ENCODE peak calls at places on chromosomes 11 and 22, in seven cellular contexts. One of them, this sample, is unnamed.

GRCh38 chr22:48900327-48900597 is 927.4 kb downstream of the BRD1 start:
- DNase-seq in GM12891: no peak
- DNase-seq in body of pancreas: no peak
- DNase-seq in HCT116: no peak
- DNase-seq in right lobe of liver: no peak
- DNase-seq in ovary: no peak
- DNase-seq in A549: no peak
- DNase-seq in this sample: no peak

GRCh38 chr22:17237031-17237668 is 17.9 kb upstream of the ADA2 start:
- DNase-seq in GM12891: peak
- DNase-seq in body of pancreas: no peak
- DNase-seq in HCT116: no peak
- DNase-seq in right lobe of liver: no peak
- DNase-seq in ovary: no peak
- DNase-seq in A549: no peak
- DNase-seq in this sample: no peak

GRCh38 chr11:8271106-8271886 is 7.6 kb upstream of the LMO1 start:
- DNase-seq in GM12891: no peak
- DNase-seq in body of pancreas: peak
- DNase-seq in HCT116: no peak
- DNase-seq in right lobe of liver: no peak
- DNase-seq in ovary: no peak
- DNase-seq in A549: no peak
- DNase-seq in this sample: no peak

GRCh38 chr11:16977136-16978020 is 36.8 kb downstream of the PLEKHA7 start:
- DNase-seq in GM12891: no peak
- DNase-seq in body of pancreas: no peak
- DNase-seq in HCT116: no peak
- DNase-seq in right lobe of liver: no peak
- DNase-seq in ovary: no peak
- DNase-seq in A549: no peak
- DNase-seq in this sample: no peak

GRCh38 chr11:63511349-63511748 is 5.5 kb downstream of the LGALS12 start:
- DNase-seq in GM12891: no peak
- DNase-seq in body of pancreas: no peak
- DNase-seq in HCT116: no peak
- DNase-seq in right lobe of liver: peak
- DNase-seq in ovary: no peak
- DNase-seq in A549: no peak
- DNase-seq in this sample: no peak

GRCh38 chr22:28911777-28912669 is 28.7 kb downstream of the ZNRF3 start:
- DNase-seq in GM12891: no peak
- DNase-seq in body of pancreas: peak
- DNase-seq in HCT116: no peak
- DNase-seq in right lobe of liver: no peak
- DNase-seq in ovary: no peak
- DNase-seq in A549: peak
- DNase-seq in this sample: no peak

GRCh38 chr11:113773416-113774173 is at the start of gene ZW10:
- DNase-seq in GM12891: peak
- DNase-seq in body of pancreas: peak
- DNase-seq in HCT116: peak
- DNase-seq in right lobe of liver: peak
- DNase-seq in ovary: peak
- DNase-seq in A549: peak
- DNase-seq in this sample: peak

GRCh38 chr11:18567081-18567480 is 21.5 kb downstream of the UEVLD start:
- DNase-seq in GM12891: no peak
- DNase-seq in body of pancreas: no peak
- DNase-seq in HCT116: no peak
- DNase-seq in right lobe of liver: no peak
- DNase-seq in ovary: no peak
- DNase-seq in A549: no peak
- DNase-seq in this sample: no peak

GRCh38 chr22:27377501-27377900 is 424.1 kb downstream of the MN1 start:
- DNase-seq in GM12891: no peak
- DNase-seq in body of pancreas: peak
- DNase-seq in HCT116: no peak
- DNase-seq in right lobe of liver: no peak
- DNase-seq in ovary: no peak
- DNase-seq in A549: no peak
- DNase-seq in this sample: no peak

GRCh38 chr22:28989035-28989464 is 72.6 kb downstream of the C22orf31 start:
- DNase-seq in GM12891: no peak
- DNase-seq in body of pancreas: no peak
- DNase-seq in HCT116: no peak
- DNase-seq in right lobe of liver: no peak
- DNase-seq in ovary: no peak
- DNase-seq in A549: no peak
- DNase-seq in this sample: no peak

GRCh38 chr22:49026476-49027121 is 801.1 kb downstream of the BRD1 start:
- DNase-seq in GM12891: no peak
- DNase-seq in body of pancreas: no peak
- DNase-seq in HCT116: no peak
- DNase-seq in right lobe of liver: no peak
- DNase-seq in ovary: no peak
- DNase-seq in A549: peak
- DNase-seq in this sample: no peak

GRCh38 chr22:38996105-38996504 is 14.0 kb downstream of the APOBEC3B start:
- DNase-seq in GM12891: no peak
- DNase-seq in body of pancreas: no peak
- DNase-seq in HCT116: no peak
- DNase-seq in right lobe of liver: no peak
- DNase-seq in ovary: no peak
- DNase-seq in A549: no peak
- DNase-seq in this sample: no peak

GRCh38 chr11:60974726-60975125 is 3.2 kb downstream of the CD6 start:
- DNase-seq in GM12891: no peak
- DNase-seq in body of pancreas: no peak
- DNase-seq in HCT116: no peak
- DNase-seq in right lobe of liver: no peak
- DNase-seq in ovary: no peak
- DNase-seq in A549: no peak
- DNase-seq in this sample: no peak

GRCh38 chr11:45075952-45076351 is 70.5 kb upstream of the PRDM11 start:
- DNase-seq in GM12891: no peak
- DNase-seq in body of pancreas: peak
- DNase-seq in HCT116: no peak
- DNase-seq in right lobe of liver: no peak
- DNase-seq in ovary: no peak
- DNase-seq in A549: no peak
- DNase-seq in this sample: no peak

GRCh38 chr11:59800390-59801037 is 10.1 kb downstream of the MRPL16 start:
- DNase-seq in GM12891: no peak
- DNase-seq in body of pancreas: no peak
- DNase-seq in HCT116: no peak
- DNase-seq in right lobe of liver: no peak
- DNase-seq in ovary: no peak
- DNase-seq in A549: no peak
- DNase-seq in this sample: no peak

GRCh38 chr11:129639300-129639699 is 176.3 kb upstream of the TMEM45B start:
- DNase-seq in GM12891: no peak
- DNase-seq in body of pancreas: no peak
- DNase-seq in HCT116: peak
- DNase-seq in right lobe of liver: no peak
- DNase-seq in ovary: no peak
- DNase-seq in A549: peak
- DNase-seq in this sample: no peak

GRCh38 chr11:106208795-106209194 is 131.3 kb downstream of the AASDHPPT start:
- DNase-seq in GM12891: no peak
- DNase-seq in body of pancreas: peak
- DNase-seq in HCT116: no peak
- DNase-seq in right lobe of liver: no peak
- DNase-seq in ovary: no peak
- DNase-seq in A549: no peak
- DNase-seq in this sample: no peak

GRCh38 chr11:46326813-46327416 is 20.3 kb upstream of the DGKZ start:
- DNase-seq in GM12891: no peak
- DNase-seq in body of pancreas: no peak
- DNase-seq in HCT116: no peak
- DNase-seq in right lobe of liver: no peak
- DNase-seq in ovary: no peak
- DNase-seq in A549: no peak
- DNase-seq in this sample: no peak

GRCh38 chr11:96154802-96155520 is 188.0 kb downstream of the MAML2 start:
- DNase-seq in GM12891: no peak
- DNase-seq in body of pancreas: no peak
- DNase-seq in HCT116: no peak
- DNase-seq in right lobe of liver: no peak
- DNase-seq in ovary: no peak
- DNase-seq in A549: peak
- DNase-seq in this sample: no peak

GRCh38 chr11:32561835-32562234 is 21.8 kb upstream of the EIF3M start:
- DNase-seq in GM12891: no peak
- DNase-seq in body of pancreas: no peak
- DNase-seq in HCT116: no peak
- DNase-seq in right lobe of liver: no peak
- DNase-seq in ovary: no peak
- DNase-seq in A549: no peak
- DNase-seq in this sample: no peak

GRCh38 chr11:107565219-107565937 is at the start of gene ALKBH8:
- DNase-seq in GM12891: peak
- DNase-seq in body of pancreas: peak
- DNase-seq in HCT116: no peak
- DNase-seq in right lobe of liver: peak
- DNase-seq in ovary: peak
- DNase-seq in A549: peak
- DNase-seq in this sample: peak

GRCh38 chr11:67113231-67113721 is 5.8 kb upstream of the KDM2A start:
- DNase-seq in GM12891: peak
- DNase-seq in body of pancreas: no peak
- DNase-seq in HCT116: no peak
- DNase-seq in right lobe of liver: no peak
- DNase-seq in ovary: no peak
- DNase-seq in A549: no peak
- DNase-seq in this sample: no peak

GRCh38 chr11:68976563-68976962 is 4.2 kb downstream of the MRGPRD start:
- DNase-seq in GM12891: no peak
- DNase-seq in body of pancreas: no peak
- DNase-seq in HCT116: no peak
- DNase-seq in right lobe of liver: no peak
- DNase-seq in ovary: no peak
- DNase-seq in A549: no peak
- DNase-seq in this sample: no peak

GRCh38 chr11:72787262-72788104 is 6.4 kb downstream of the STARD10 start:
- DNase-seq in GM12891: peak
- DNase-seq in body of pancreas: peak
- DNase-seq in HCT116: no peak
- DNase-seq in right lobe of liver: peak
- DNase-seq in ovary: no peak
- DNase-seq in A549: no peak
- DNase-seq in this sample: peak
- TF ChIP-seq POLR2A in GM12891: no peak
- TF ChIP-seq POLR2A in body of pancreas: peak
- TF ChIP-seq POLR2A in HCT116: peak
- TF ChIP-seq POLR2A in right lobe of liver: peak
- TF ChIP-seq POLR2A in ovary: no peak
- TF ChIP-seq POLR2A in A549: no peak
- TF ChIP-seq POLR2A in this sample: no peak

GRCh38 chr22:41587347-41587723 is 2.3 kb downstream of the PMM1 start:
- DNase-seq in GM12891: no peak
- DNase-seq in body of pancreas: no peak
- DNase-seq in HCT116: no peak
- DNase-seq in right lobe of liver: no peak
- DNase-seq in ovary: no peak
- DNase-seq in A549: no peak
- DNase-seq in this sample: no peak

GRCh38 chr22:41585898-41586297 is 3.7 kb downstream of the PMM1 start:
- DNase-seq in GM12891: no peak
- DNase-seq in body of pancreas: no peak
- DNase-seq in HCT116: no peak
- DNase-seq in right lobe of liver: no peak
- DNase-seq in ovary: no peak
- DNase-seq in A549: no peak
- DNase-seq in this sample: no peak

GRCh38 chr22:41584881-41585280 is 4.8 kb downstream of the PMM1 start:
- DNase-seq in GM12891: no peak
- DNase-seq in body of pancreas: no peak
- DNase-seq in HCT116: no peak
- DNase-seq in right lobe of liver: no peak
- DNase-seq in ovary: no peak
- DNase-seq in A549: no peak
- DNase-seq in this sample: no peak

GRCh38 chr22:41589260-41589600 is 410 bp downstream of the PMM1 start:
- DNase-seq in GM12891: no peak
- DNase-seq in body of pancreas: peak
- DNase-seq in HCT116: no peak
- DNase-seq in right lobe of liver: no peak
- DNase-seq in ovary: peak
- DNase-seq in A549: no peak
- DNase-seq in this sample: peak

DNA sequence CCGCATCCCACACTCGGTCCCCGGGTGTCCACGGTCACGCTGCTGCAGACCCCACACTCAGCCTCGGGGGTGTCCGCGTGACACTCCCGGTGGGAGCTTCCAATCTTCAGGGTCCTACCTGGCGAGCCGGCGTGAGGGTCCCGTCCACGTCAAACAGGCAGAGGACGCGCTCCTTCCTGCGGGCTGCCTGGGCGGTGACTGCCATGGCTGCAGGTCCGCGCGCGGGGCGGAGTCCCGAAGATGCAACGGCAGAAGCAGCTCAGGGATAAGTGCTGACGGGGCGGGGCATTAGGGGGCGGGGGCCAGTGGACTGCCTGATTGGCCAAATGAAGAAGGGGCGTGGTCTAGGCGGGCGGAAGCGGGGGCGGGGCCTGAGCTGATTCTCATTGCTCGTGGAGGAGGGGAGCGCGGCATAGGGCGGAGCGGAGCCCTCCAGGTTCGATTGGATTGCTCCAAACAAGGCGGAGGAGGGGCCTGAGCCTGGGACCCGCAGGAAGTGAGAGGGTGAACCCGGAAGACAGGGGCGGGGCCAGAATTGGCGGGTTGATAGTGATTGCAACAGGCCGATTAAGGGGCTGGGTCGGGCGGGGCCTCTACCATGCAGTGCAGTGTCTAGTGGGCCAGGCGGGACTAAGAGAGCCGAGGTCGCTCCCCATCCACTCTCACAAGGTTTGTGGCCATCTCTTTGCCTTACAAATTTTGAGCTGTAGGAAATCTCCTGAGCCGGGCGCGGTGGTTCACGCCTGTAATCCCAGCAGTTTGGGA is at the start of gene PMM1:
- DNase-seq in GM12891: peak
- DNase-seq in body of pancreas: peak
- DNase-seq in HCT116: peak
- DNase-seq in right lobe of liver: peak
- DNase-seq in ovary: peak
- DNase-seq in A549: peak
- DNase-seq in this sample: peak
- TF ChIP-seq POLR2A in GM12891: peak
- TF ChIP-seq POLR2A in body of pancreas: peak
- TF ChIP-seq POLR2A in HCT116: peak
- TF ChIP-seq POLR2A in right lobe of liver: peak
- TF ChIP-seq POLR2A in ovary: peak
- TF ChIP-seq POLR2A in A549: peak
- TF ChIP-seq POLR2A in this sample: peak

GRCh38 chr11:93579187-93579773 is 36.1 kb upstream of the SMCO4 start:
- DNase-seq in GM12891: no peak
- DNase-seq in body of pancreas: no peak
- DNase-seq in HCT116: no peak
- DNase-seq in right lobe of liver: no peak
- DNase-seq in ovary: no peak
- DNase-seq in A549: no peak
- DNase-seq in this sample: no peak
- TF ChIP-seq POLR2A in GM12891: no peak
- TF ChIP-seq POLR2A in body of pancreas: no peak
- TF ChIP-seq POLR2A in HCT116: no peak
- TF ChIP-seq POLR2A in right lobe of liver: no peak
- TF ChIP-seq POLR2A in ovary: no peak
- TF ChIP-seq POLR2A in A549: no peak
- TF ChIP-seq POLR2A in this sample: no peak

GRCh38 chr11:66061268-66061667 is 8.8 kb upstream of the PACS1 start:
- DNase-seq in GM12891: no peak
- DNase-seq in body of pancreas: no peak
- DNase-seq in HCT116: no peak
- DNase-seq in right lobe of liver: no peak
- DNase-seq in ovary: no peak
- DNase-seq in A549: no peak
- DNase-seq in this sample: no peak
- TF ChIP-seq POLR2A in GM12891: no peak
- TF ChIP-seq POLR2A in body of pancreas: no peak
- TF ChIP-seq POLR2A in HCT116: no peak
- TF ChIP-seq POLR2A in right lobe of liver: no peak
- TF ChIP-seq POLR2A in ovary: no peak
- TF ChIP-seq POLR2A in A549: no peak
- TF ChIP-seq POLR2A in this sample: no peak

This sample was measured in erythroblast.